ENCODE peak calls at places on chromosomes 5 and 9, in four cellular contexts. Y is SIG-M5; G is activated CD4-positive, alpha-beta T cell treated with anti-CD3 and anti-CD28 coated beads, Interleukin-2, amount 50 U/mL, for 4 hours; N is NCI-H2171. R is an unnamed sample.

GRCh38 chr5:55540525-55540924 is 5.8 kb upstream of the PLPP1 start:
- DNase-seq in Y (no peak), G (no peak), N (no peak), R (no peak)

GRCh38 chr5:180830253-180831138 is 27.9 kb upstream of the MGAT1 start:
- DNase-seq in Y (no peak), G (peak), N (no peak), R (peak)

GRCh38 chr9:123217148-123217585 is 51.2 kb downstream of the STRBP start:
- DNase-seq in Y (no peak), G (no peak), N (no peak), R (no peak)

GRCh38 chr9:134837529-134837928 is 43.1 kb upstream of the FCN2 start:
- DNase-seq in Y (no peak), G (no peak), N (no peak), R (no peak)

GRCh38 chr9:14231196-14231990 is 82.5 kb downstream of the NFIB start:
- DNase-seq in Y (no peak), G (no peak), N (no peak), R (no peak)

GRCh38 chr9:26310294-26310693 is 582.3 kb downstream of the CAAP1 start:
- DNase-seq in Y (no peak), G (no peak), N (no peak), R (no peak)

GRCh38 chr9:89625721-89626687 is 21.2 kb downstream of the GADD45G start:
- DNase-seq in Y (no peak), G (no peak), N (no peak), R (no peak)

GRCh38 chr5:154758501-154758900 is 3.3 kb downstream of the LARP1 start:
- DNase-seq in Y (no peak), G (no peak), N (no peak), R (no peak)

GRCh38 chr9:98944130-98945074 is 695 bp downstream of the COL15A1 start:
- DNase-seq in Y (no peak), G (no peak), N (peak), R (no peak)

GRCh38 chr5:54049144-54049543 is 261.2 kb downstream of the ARL15 start:
- DNase-seq in Y (no peak), G (no peak), N (no peak), R (no peak)

GRCh38 chr9:131239307-131239975 is 36.9 kb downstream of the FAM78A start:
- DNase-seq in Y (no peak), G (no peak), N (peak), R (no peak)

GRCh38 chr5:110916373-110917049 is 155.0 kb upstream of the TSLP start:
- DNase-seq in Y (no peak), G (no peak), N (no peak), R (no peak)

GRCh38 chr5:176822041-176822425 is 11.7 kb downstream of the UNC5A start:
- DNase-seq in Y (no peak), G (no peak), N (no peak), R (no peak)

GRCh38 chr9:126684345-126684744 is 70.6 kb downstream of the LMX1B start:
- DNase-seq in Y (no peak), G (no peak), N (no peak), R (no peak)